ENCODE peak calls at places on chromosomes 16 and 17, in seven cellular contexts. One of them, this sample, is unnamed.

GRCh38 chr16:67804853-67805542 is 1.4 kb downstream of the RANBP10 start:
- DNase-seq in suprapubic skin: no peak
- DNase-seq in SK-N-SH: no peak
- DNase-seq in sigmoid colon: no peak
- DNase-seq in transverse colon: no peak
- DNase-seq in K562: no peak
- DNase-seq in GM12878: no peak
- DNase-seq in this sample: no peak

GRCh38 chr16:27174007-27174406 is 29.3 kb upstream of the KDM8 start:
- DNase-seq in suprapubic skin: no peak
- DNase-seq in SK-N-SH: peak; percentile 52
- DNase-seq in sigmoid colon: no peak
- DNase-seq in transverse colon: peak; percentile 27
- DNase-seq in K562: no peak
- DNase-seq in GM12878: no peak
- DNase-seq in this sample: no peak

GRCh38 chr16:22353188-22353919 is 21.1 kb downstream of the CDR2 start:
- DNase-seq in suprapubic skin: no peak
- DNase-seq in SK-N-SH: no peak
- DNase-seq in sigmoid colon: no peak
- DNase-seq in transverse colon: peak; percentile 32
- DNase-seq in K562: peak; percentile 68
- DNase-seq in GM12878: peak; percentile 63
- DNase-seq in this sample: no peak

GRCh38 chr16:1181715-1182671 is 29.1 kb downstream of the CACNA1H start:
- DNase-seq in suprapubic skin: no peak
- DNase-seq in SK-N-SH: no peak
- DNase-seq in sigmoid colon: peak; percentile 94
- DNase-seq in transverse colon: peak; percentile 61
- DNase-seq in K562: no peak
- DNase-seq in GM12878: no peak
- DNase-seq in this sample: peak; percentile 60

GRCh38 chr17:13822671-13823070 is 220.9 kb upstream of the HS3ST3A1 start:
- DNase-seq in suprapubic skin: no peak
- DNase-seq in SK-N-SH: peak; percentile 12
- DNase-seq in sigmoid colon: no peak
- DNase-seq in transverse colon: no peak
- DNase-seq in K562: no peak
- DNase-seq in GM12878: no peak
- DNase-seq in this sample: no peak

GRCh38 chr17:43125967-43126910 is 1.1 kb upstream of the BRCA1 start:
- DNase-seq in suprapubic skin: no peak
- DNase-seq in SK-N-SH: peak; percentile 63
- DNase-seq in sigmoid colon: peak; percentile 66
- DNase-seq in transverse colon: peak; percentile 14
- DNase-seq in K562: peak; percentile 38
- DNase-seq in GM12878: no peak
- DNase-seq in this sample: no peak

GRCh38 chr17:13465678-13466077 is 136.1 kb downstream of the HS3ST3A1 start:
- DNase-seq in suprapubic skin: no peak
- DNase-seq in SK-N-SH: no peak
- DNase-seq in sigmoid colon: no peak
- DNase-seq in transverse colon: no peak
- DNase-seq in K562: no peak
- DNase-seq in GM12878: no peak
- DNase-seq in this sample: no peak

GRCh38 chr16:1674751-1675664 is 3.1 kb upstream of the JPT2 start:
- DNase-seq in suprapubic skin: no peak
- DNase-seq in SK-N-SH: no peak
- DNase-seq in sigmoid colon: no peak
- DNase-seq in transverse colon: no peak
- DNase-seq in K562: no peak
- DNase-seq in GM12878: no peak
- DNase-seq in this sample: no peak

GRCh38 chr16:11601911-11602310 is 15.2 kb upstream of the LITAF start:
- DNase-seq in suprapubic skin: no peak
- DNase-seq in SK-N-SH: no peak
- DNase-seq in sigmoid colon: no peak
- DNase-seq in transverse colon: no peak
- DNase-seq in K562: no peak
- DNase-seq in GM12878: no peak
- DNase-seq in this sample: no peak

GRCh38 chr17:17042381-17042736 is at the start of gene MPRIP:
- DNase-seq in suprapubic skin: no peak
- DNase-seq in SK-N-SH: no peak
- DNase-seq in sigmoid colon: no peak
- DNase-seq in transverse colon: no peak
- DNase-seq in K562: no peak
- DNase-seq in GM12878: no peak
- DNase-seq in this sample: no peak

GRCh38 chr16:11535494-11535893 is 51.2 kb downstream of the LITAF start:
- DNase-seq in suprapubic skin: no peak
- DNase-seq in SK-N-SH: no peak
- DNase-seq in sigmoid colon: no peak
- DNase-seq in transverse colon: peak; percentile 34
- DNase-seq in K562: no peak
- DNase-seq in GM12878: no peak
- DNase-seq in this sample: no peak

GRCh38 chr17:8556074-8556473 is 74.5 kb downstream of the MYH10 start:
- DNase-seq in suprapubic skin: no peak
- DNase-seq in SK-N-SH: no peak
- DNase-seq in sigmoid colon: no peak
- DNase-seq in transverse colon: no peak
- DNase-seq in K562: no peak
- DNase-seq in GM12878: no peak
- DNase-seq in this sample: no peak

GRCh38 chr16:83689385-83689831 is 118.4 kb upstream of the HSBP1 start:
- DNase-seq in suprapubic skin: no peak
- DNase-seq in SK-N-SH: no peak
- DNase-seq in sigmoid colon: no peak
- DNase-seq in transverse colon: no peak
- DNase-seq in K562: no peak
- DNase-seq in GM12878: peak; percentile 17
- DNase-seq in this sample: no peak

GRCh38 chr16:56389554-56389953 is 35.8 kb downstream of the AMFR start:
- DNase-seq in suprapubic skin: no peak
- DNase-seq in SK-N-SH: no peak
- DNase-seq in sigmoid colon: no peak
- DNase-seq in transverse colon: no peak
- DNase-seq in K562: no peak
- DNase-seq in GM12878: no peak
- DNase-seq in this sample: no peak

GRCh38 chr16:67833035-67833417 is 9.1 kb upstream of the THAP11 start:
- DNase-seq in suprapubic skin: no peak
- DNase-seq in SK-N-SH: no peak
- DNase-seq in sigmoid colon: no peak
- DNase-seq in transverse colon: no peak
- DNase-seq in K562: peak; percentile 43
- DNase-seq in GM12878: no peak
- DNase-seq in this sample: no peak

GRCh38 chr17:34644941-34645550 is 65.7 kb downstream of the TMEM132E start:
- DNase-seq in suprapubic skin: no peak
- DNase-seq in SK-N-SH: no peak
- DNase-seq in sigmoid colon: no peak
- DNase-seq in transverse colon: no peak
- DNase-seq in K562: no peak
- DNase-seq in GM12878: no peak
- DNase-seq in this sample: no peak

GRCh38 chr16:10629592-10629963 is 49.2 kb upstream of the EMP2 start:
- DNase-seq in suprapubic skin: no peak
- DNase-seq in SK-N-SH: no peak
- DNase-seq in sigmoid colon: no peak
- DNase-seq in transverse colon: no peak
- DNase-seq in K562: peak; percentile 18
- DNase-seq in GM12878: no peak
- DNase-seq in this sample: no peak

GRCh38 chr16:70665113-70665694 is 18.8 kb downstream of the IL34 start:
- DNase-seq in suprapubic skin: peak; percentile 62
- DNase-seq in SK-N-SH: peak; percentile 22
- DNase-seq in sigmoid colon: peak; percentile 65
- DNase-seq in transverse colon: no peak
- DNase-seq in K562: no peak
- DNase-seq in GM12878: no peak
- DNase-seq in this sample: no peak

GRCh38 chr17:35404360-35404759 is 27.9 kb downstream of the SLFN12 start:
- DNase-seq in suprapubic skin: no peak
- DNase-seq in SK-N-SH: no peak
- DNase-seq in sigmoid colon: no peak
- DNase-seq in transverse colon: no peak
- DNase-seq in K562: no peak
- DNase-seq in GM12878: no peak
- DNase-seq in this sample: no peak

GRCh38 chr17:57649731-57650484 is 95.2 kb downstream of the CCDC182 start:
- DNase-seq in suprapubic skin: no peak
- DNase-seq in SK-N-SH: no peak
- DNase-seq in sigmoid colon: no peak
- DNase-seq in transverse colon: no peak
- DNase-seq in K562: peak; percentile 11
- DNase-seq in GM12878: no peak
- DNase-seq in this sample: no peak
- TF ChIP-seq POLR2AphosphoS5 in suprapubic skin: no peak
- TF ChIP-seq POLR2AphosphoS5 in SK-N-SH: no peak
- TF ChIP-seq POLR2AphosphoS5 in sigmoid colon: no peak
- TF ChIP-seq POLR2AphosphoS5 in transverse colon: no peak
- TF ChIP-seq POLR2AphosphoS5 in K562: no peak
- TF ChIP-seq POLR2AphosphoS5 in GM12878: no peak
- TF ChIP-seq POLR2AphosphoS5 in this sample: no peak

GRCh38 chr16:69311115-69311532 is at the start of gene VPS4A:
- DNase-seq in suprapubic skin: peak; percentile 97
- DNase-seq in SK-N-SH: peak; percentile 99
- DNase-seq in sigmoid colon: peak; percentile 98
- DNase-seq in transverse colon: peak; percentile 98
- DNase-seq in K562: peak; percentile 96
- DNase-seq in GM12878: peak; percentile 89
- DNase-seq in this sample: peak; percentile 97
- TF ChIP-seq EP300 in suprapubic skin: no peak
- TF ChIP-seq EP300 in SK-N-SH: no peak
- TF ChIP-seq EP300 in sigmoid colon: no peak
- TF ChIP-seq EP300 in transverse colon: no peak
- TF ChIP-seq EP300 in K562: peak; percentile 10
- TF ChIP-seq EP300 in GM12878: no peak
- TF ChIP-seq EP300 in this sample: no peak

DNA sequence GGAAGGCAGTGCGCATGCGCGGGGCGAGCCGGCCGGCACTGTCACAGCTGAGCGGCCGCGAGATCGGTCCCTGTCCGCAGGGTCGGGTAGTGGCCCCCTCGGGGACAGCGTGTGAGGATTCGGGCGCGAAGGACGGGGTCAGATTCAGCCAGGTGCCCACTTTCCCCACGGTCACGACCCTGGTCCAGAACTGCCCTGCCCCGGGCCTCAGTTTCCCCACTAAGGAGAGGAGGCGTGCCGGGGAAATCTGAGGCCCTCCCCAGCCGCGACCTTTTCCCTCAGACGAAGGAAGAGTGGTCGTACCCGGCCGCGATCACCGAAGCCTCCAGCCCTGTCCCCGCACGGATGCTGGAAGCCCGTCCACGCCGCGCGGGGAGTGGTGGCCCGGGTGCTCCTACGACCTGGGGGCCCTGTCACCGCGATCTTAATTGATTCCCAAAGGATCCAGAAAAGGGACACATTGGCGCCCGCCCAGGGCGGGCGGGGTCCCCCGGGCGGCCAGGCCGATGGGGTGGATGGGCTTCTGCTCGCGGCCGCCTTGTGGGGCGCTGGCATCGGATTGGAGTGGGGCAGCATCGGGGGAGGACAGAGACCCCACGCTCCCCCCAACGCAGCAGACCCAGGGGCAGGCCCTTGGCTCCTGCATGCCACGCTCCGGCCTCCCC is 57.7 kb downstream of the SRL start:
- DNase-seq in suprapubic skin: no peak
- DNase-seq in SK-N-SH: peak; percentile 57
- DNase-seq in sigmoid colon: no peak
- DNase-seq in transverse colon: no peak
- DNase-seq in K562: no peak
- DNase-seq in GM12878: no peak
- DNase-seq in this sample: no peak
- TF ChIP-seq POLR2AphosphoS5 in suprapubic skin: no peak
- TF ChIP-seq POLR2AphosphoS5 in SK-N-SH: peak; percentile 67
- TF ChIP-seq POLR2AphosphoS5 in sigmoid colon: no peak
- TF ChIP-seq POLR2AphosphoS5 in transverse colon: no peak
- TF ChIP-seq POLR2AphosphoS5 in K562: no peak
- TF ChIP-seq POLR2AphosphoS5 in GM12878: no peak
- TF ChIP-seq POLR2AphosphoS5 in this sample: no peak

DNA sequence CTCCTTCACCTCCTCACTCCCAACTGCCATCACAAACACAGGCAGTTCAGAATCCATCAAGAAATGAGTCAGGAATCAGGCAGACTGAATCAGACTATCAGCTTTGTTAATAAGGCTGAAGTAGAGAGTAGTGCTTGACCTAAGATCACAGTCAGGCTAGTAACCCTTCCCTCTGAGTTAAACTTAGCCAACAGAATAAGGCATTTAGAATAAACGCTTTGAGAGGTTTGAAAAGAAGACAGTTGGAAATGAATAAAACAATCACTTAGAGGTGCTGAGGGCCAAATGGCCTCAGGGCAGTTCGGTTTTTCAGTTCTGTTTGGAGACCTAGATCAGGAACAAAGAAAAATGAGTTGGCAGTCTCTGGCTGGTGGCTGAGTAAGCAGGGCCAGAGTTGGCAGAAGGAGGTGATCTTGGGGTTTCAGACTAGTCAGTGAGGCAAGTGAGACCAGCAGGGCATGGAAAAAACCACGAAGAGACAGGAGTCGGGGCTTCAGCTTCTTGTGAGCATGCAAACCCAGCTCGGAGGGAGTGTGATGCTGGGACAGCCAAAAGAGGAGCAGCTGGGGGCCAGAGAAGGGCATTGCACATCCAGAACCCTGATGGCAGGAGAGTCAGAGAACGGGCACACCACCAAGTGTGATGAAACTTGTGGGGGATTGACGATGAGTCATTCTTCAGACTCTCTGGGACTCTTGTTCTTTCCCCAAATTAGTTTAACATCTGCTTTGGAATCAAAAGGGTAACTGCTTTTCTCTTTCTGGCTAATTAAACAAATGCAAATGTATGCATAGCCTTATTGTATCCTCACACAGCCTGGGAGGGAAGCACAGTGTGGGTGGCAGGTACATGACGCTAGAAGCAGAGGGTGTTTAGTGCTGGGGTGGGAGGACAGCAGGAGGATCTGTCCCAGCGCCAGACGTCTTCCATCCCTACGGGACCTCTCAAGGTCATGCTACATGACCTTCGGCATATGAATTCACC is 54.8 kb downstream of the SPECC1 start:
- DNase-seq in suprapubic skin: peak; percentile 94
- DNase-seq in SK-N-SH: no peak
- DNase-seq in sigmoid colon: peak; percentile 90
- DNase-seq in transverse colon: peak; percentile 54
- DNase-seq in K562: no peak
- DNase-seq in GM12878: peak; percentile 76
- DNase-seq in this sample: peak; percentile 48
- TF ChIP-seq EP300 in suprapubic skin: no peak
- TF ChIP-seq EP300 in SK-N-SH: no peak
- TF ChIP-seq EP300 in sigmoid colon: no peak
- TF ChIP-seq EP300 in transverse colon: no peak
- TF ChIP-seq EP300 in K562: no peak
- TF ChIP-seq EP300 in GM12878: no peak
- TF ChIP-seq EP300 in this sample: no peak